ENCODE peak calls at places on chromosomes 13 and 19, in ten cellular contexts. M is WERI-Rb-1, P is keratinocyte, R is dorsolateral prefrontal cortex, V is SK-N-SH, I is endothelial cell, J is fibroblast of mammary gland, G is DND-41, S is neural crest cell, K is fibroblast of the aortic adventitia. C is an unnamed sample.

GRCh38 chr13:80255946-80256345 is 85.0 kb downstream of the SPRY2 start:
- DNase-seq in G (no peak), I (no peak), V (no peak), J (no peak), R (no peak), S (no peak), M (no peak), K (no peak), P (no peak), C (no peak)

GRCh38 chr13:39586142-39586541 is 16.9 kb downstream of the LHFPL6 start:
- DNase-seq in V (no peak), P (no peak), R (no peak), I (no peak), J (no peak), K (no peak), S (no peak), G (no peak), M (no peak), C (no peak)

GRCh38 chr13:32060319-32060924 is 28.8 kb downstream of the FRY start:
- DNase-seq in S (no peak), P (no peak), M (peak; percentile 14), K (no peak), R (no peak), J (no peak), G (no peak), I (no peak), V (no peak), C (no peak)

GRCh38 chr13:35621989-35622388 is 145.5 kb upstream of the MAB21L1 start:
- DNase-seq in M (no peak), R (no peak), J (peak; percentile 44), P (no peak), I (no peak), S (no peak), V (no peak), G (peak; percentile 5), K (peak; percentile 7), C (no peak)

GRCh38 chr13:100306042-100306441 is 217.1 kb downstream of the PCCA start:
- DNase-seq in R (no peak), V (no peak), I (no peak), J (no peak), M (no peak), G (no peak), S (no peak), K (no peak), P (no peak), C (no peak)

GRCh38 chr13:36354842-36355241 is 8.6 kb upstream of the SPART start:
- DNase-seq in V (no peak), I (no peak), M (no peak), G (no peak), S (no peak), J (no peak), R (no peak), K (no peak), P (no peak), C (no peak)

GRCh38 chr13:37616131-37616530 is 17.6 kb upstream of the POSTN start:
- DNase-seq in P (no peak), V (no peak), I (no peak), M (no peak), S (no peak), R (no peak), G (no peak), J (no peak), K (no peak), C (no peak)

GRCh38 chr19:49846408-49846807 is 4.6 kb upstream of the PTOV1 start:
- DNase-seq in V (no peak), J (no peak), P (no peak), M (no peak), R (no peak), G (no peak), K (no peak), S (no peak), I (no peak), C (no peak)

GRCh38 chr13:113981201-113981605 is 7.3 kb upstream of the C13orf46 start:
- DNase-seq in I (no peak), V (no peak), K (no peak), G (no peak), M (no peak), J (no peak), R (no peak), S (no peak), P (peak; percentile 66), C (no peak)

GRCh38 chr19:18456974-18457373 is 19.0 kb upstream of the ISYNA1 start:
- DNase-seq in P (no peak), K (peak; percentile 58), V (no peak), M (no peak), J (no peak), G (no peak), I (no peak), R (peak; percentile 63), S (no peak), C (no peak)

GRCh38 chr13:42047561-42048322 is 706 bp upstream of the DGKH start:
- DNase-seq in G (peak; percentile 45), M (peak; percentile 28), I (peak; percentile 53), S (peak; percentile 37), V (peak; percentile 71), J (peak; percentile 73), R (no peak), P (no peak), K (peak; percentile 78), C (peak; percentile 66)

GRCh38 chr19:46471116-46471733 is at the start of gene PNMA8A:
- DNase-seq in R (peak; percentile 53), K (peak; percentile 86), J (peak; percentile 71), G (no peak), S (peak; percentile 82), P (no peak), V (peak; percentile 97), M (peak; percentile 87), I (peak; percentile 75), C (no peak)

GRCh38 chr13:94236876-94237275 is 242.6 kb downstream of the DCT start:
- DNase-seq in G (no peak), K (peak; percentile 28), M (no peak), V (no peak), J (no peak), P (no peak), S (no peak), I (no peak), R (no peak), C (peak; percentile 15)

GRCh38 chr19:11091343-11092153 is 2.3 kb downstream of the LDLR start:
- DNase-seq in K (peak; percentile 90), J (peak; percentile 86), P (no peak), V (no peak), S (no peak), R (no peak), M (no peak), I (peak; percentile 51), G (no peak), C (peak; percentile 55)

GRCh38 chr19:51663650-51664049 is 17.0 kb upstream of the SIGLEC14 start:
- DNase-seq in G (no peak), P (no peak), R (no peak), S (no peak), V (no peak), K (no peak), M (no peak), J (no peak), I (no peak), C (no peak)

GRCh38 chr19:51668167-51668566 is 21.5 kb upstream of the SIGLEC14 start:
- DNase-seq in V (no peak), K (no peak), I (no peak), R (no peak), J (no peak), P (no peak), M (no peak), S (no peak), G (no peak), C (no peak)

GRCh38 chr19:51664131-51664530 is 17.5 kb upstream of the SIGLEC14 start:
- DNase-seq in J (no peak), M (no peak), S (no peak), V (no peak), G (no peak), I (no peak), P (no peak), K (no peak), R (no peak), C (no peak)

GRCh38 chr19:51660975-51661600 is 14.5 kb upstream of the SIGLEC14 start:
- DNase-seq in I (peak; percentile 87), G (peak; percentile 70), S (peak; percentile 88), K (peak; percentile 84), J (peak; percentile 79), R (peak; percentile 86), M (peak; percentile 72), P (peak; percentile 26), V (peak; percentile 61), C (peak; percentile 86)

GRCh38 chr19:51664997-51665396 is 18.4 kb upstream of the SIGLEC14 start:
- DNase-seq in V (no peak), K (peak; percentile 12), G (no peak), S (no peak), I (no peak), J (peak; percentile 37), R (no peak), M (no peak), P (no peak), C (no peak)
- TF ChIP-seq CTCF in V (peak; percentile 47), K (peak; percentile 52), G (no peak), S (peak; percentile 15), I (no peak), J (peak; percentile 46), R (no peak), M (peak; percentile 12), P (peak; percentile 53), C (peak; percentile 19)

GRCh38 chr13:112587359-112587766 is 590 bp downstream of the TUBGCP3 start:
- DNase-seq in P (no peak), V (peak; percentile 95), I (peak; percentile 71), S (peak; percentile 63), J (peak; percentile 82), R (peak; percentile 60), K (peak; percentile 88), M (peak; percentile 89), G (peak; percentile 79), C (peak; percentile 76)
- TF ChIP-seq CTCF in P (no peak), V (peak; percentile 24), I (no peak), S (no peak), J (no peak), R (no peak), K (no peak), M (peak; percentile 58), G (peak; percentile 39), C (no peak)

GRCh38 chr19:3218037-3218661 is 6.3 kb upstream of the CELF5 start:
- DNase-seq in M (no peak), J (no peak), R (no peak), G (no peak), I (no peak), P (no peak), K (no peak), V (no peak), S (no peak), C (no peak)
- TF ChIP-seq CTCF in M (no peak), J (no peak), R (no peak), G (no peak), I (no peak), P (no peak), K (no peak), V (no peak), S (no peak), C (no peak)

DNA sequence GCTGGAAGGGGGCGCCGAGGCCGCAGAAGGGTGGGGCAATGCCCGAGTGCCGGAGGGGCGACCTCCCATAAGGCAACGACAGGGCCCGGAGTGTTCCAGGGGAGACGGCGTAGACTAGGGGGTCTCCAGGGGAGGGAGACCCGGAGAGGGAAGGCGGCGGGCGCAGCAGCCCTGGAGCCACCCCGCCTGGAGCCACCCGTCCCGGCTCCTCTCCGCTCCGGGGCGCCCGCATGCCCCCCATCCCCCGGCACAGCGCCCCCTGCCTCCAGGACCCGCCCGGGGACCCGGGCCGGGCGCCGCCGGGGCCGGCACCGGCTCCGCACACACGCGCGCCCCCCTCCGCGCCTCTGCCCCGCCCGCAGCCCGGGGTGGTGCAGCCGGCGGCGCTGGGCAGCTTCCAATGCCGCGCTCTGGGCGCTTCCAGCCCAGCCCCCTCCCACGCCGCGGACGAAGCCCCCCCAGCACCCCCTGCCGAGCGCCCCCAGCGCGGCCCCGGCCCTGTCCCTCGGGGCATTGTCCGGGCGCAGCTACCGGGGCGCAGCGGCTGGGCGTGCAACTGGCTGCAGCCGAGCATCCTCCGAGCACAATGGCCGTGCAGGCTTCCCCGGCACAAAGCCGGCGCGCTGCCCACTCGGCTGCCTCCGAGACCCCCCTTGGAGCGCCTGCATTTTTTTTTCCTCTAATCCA is 519 bp downstream of the PTPRS start:
- DNase-seq in P (no peak), I (peak; percentile 51), J (no peak), V (peak; percentile 87), G (no peak), K (no peak), S (peak; percentile 32), M (peak; percentile 28), R (no peak), C (no peak)
- TF ChIP-seq CTCF in P (no peak), I (peak; percentile 25), J (no peak), V (peak; percentile 40), G (no peak), K (no peak), S (peak; percentile 43), M (peak; percentile 20), R (peak; percentile 25), C (no peak)

C was measured in activated CD8-positive, alpha-beta T cell treated with anti-CD3 and anti-CD28 coated beads for 36 hours.